ENCODE peak calls at places on chromosomes 3 and 15, in nine cellular contexts. N is BE2C, A is GM13977, O is fibroblast of pulmonary artery, G is kidney, D is transverse colon, B is A549, E is adrenal gland, U is PC-9. P is an unnamed sample.

GRCh38 chr3:15801298-15801697 is 3.5 kb upstream of the ANKRD28 start:
- DNase-seq in U (no peak), B (no peak), O (no peak), D (no peak), G (no peak), N (no peak), E (no peak), A (no peak), P (no peak)

GRCh38 chr3:149736180-149737100 is 15.8 kb downstream of the COMMD2 start:
- DNase-seq in U (peak; percentile 90), G (no peak), B (peak; percentile 25), O (peak; percentile 61), E (no peak), D (no peak), N (no peak), A (no peak), P (no peak)

GRCh38 chr3:194078046-194078445 is 57.9 kb upstream of the HES1 start:
- DNase-seq in A (no peak), B (no peak), E (no peak), D (no peak), U (no peak), N (no peak), G (no peak), O (no peak), P (no peak)

GRCh38 chr3:113158210-113158609 is 53.1 kb upstream of the BOC start:
- DNase-seq in A (no peak), D (no peak), B (peak; percentile 6), U (no peak), O (no peak), E (no peak), G (no peak), N (no peak), P (no peak)

GRCh38 chr3:136925425-136926190 is 32.2 kb upstream of the IL20RB start:
- DNase-seq in E (no peak), B (no peak), N (no peak), U (no peak), G (no peak), A (no peak), D (no peak), O (no peak), P (no peak)

GRCh38 chr15:85583404-85584390 is 203.3 kb downstream of the AKAP13 start:
- DNase-seq in G (no peak), O (no peak), A (peak; percentile 48), U (peak; percentile 89), E (peak; percentile 42), N (peak; percentile 28), B (peak; percentile 56), D (peak; percentile 65), P (peak; percentile 55)

GRCh38 chr3:161171639-161172552 is 49.2 kb upstream of the NMD3 start:
- DNase-seq in U (no peak), B (peak; percentile 1), D (no peak), E (no peak), O (peak; percentile 39), A (no peak), G (no peak), N (no peak), P (no peak)

GRCh38 chr3:106809633-106810460 is 567.4 kb upstream of the CCDC54 start:
- DNase-seq in N (peak; percentile 32), O (peak; percentile 52), U (no peak), E (no peak), G (no peak), D (no peak), A (no peak), B (no peak), P (no peak)

GRCh38 chr3:71652786-71653419 is 69.4 kb upstream of the FOXP1 start:
- DNase-seq in U (no peak), A (peak; percentile 45), O (peak; percentile 75), D (peak; percentile 37), G (no peak), B (peak; percentile 38), N (peak; percentile 49), E (no peak), P (no peak)

GRCh38 chr15:40584191-40584590 is 9.9 kb upstream of the KNL1 start:
- DNase-seq in E (no peak), B (no peak), D (no peak), G (no peak), O (no peak), N (no peak), U (no peak), A (no peak), P (no peak)

GRCh38 chr3:16618721-16619120 is 13.5 kb upstream of the DAZL start:
- DNase-seq in N (no peak), U (no peak), A (no peak), G (no peak), O (peak; percentile 66), B (no peak), E (no peak), D (no peak), P (no peak)

GRCh38 chr3:126456211-126456610 is 19.5 kb downstream of the ZXDC start:
- DNase-seq in O (no peak), B (no peak), A (no peak), N (peak; percentile 2), G (peak; percentile 21), D (no peak), E (peak; percentile 13), U (no peak), P (no peak)

GRCh38 chr3:116059421-116060096 is 385.7 kb downstream of the LSAMP start:
- DNase-seq in B (peak; percentile 60), A (no peak), D (no peak), U (peak; percentile 77), G (peak; percentile 61), N (peak; percentile 66), E (peak; percentile 37), O (peak; percentile 54), P (no peak)

GRCh38 chr15:36108539-36108938 is 470.9 kb upstream of the CDIN1 start:
- DNase-seq in A (no peak), D (no peak), U (no peak), B (no peak), E (no peak), O (no peak), G (no peak), N (no peak), P (no peak)

GRCh38 chr3:196688349-196688748 is 23.7 kb downstream of the CEP19 start:
- DNase-seq in O (peak; percentile 99), U (peak; percentile 44), E (peak; percentile 38), B (no peak), G (no peak), A (no peak), D (peak; percentile 15), N (peak; percentile 29), P (no peak)

DNA sequence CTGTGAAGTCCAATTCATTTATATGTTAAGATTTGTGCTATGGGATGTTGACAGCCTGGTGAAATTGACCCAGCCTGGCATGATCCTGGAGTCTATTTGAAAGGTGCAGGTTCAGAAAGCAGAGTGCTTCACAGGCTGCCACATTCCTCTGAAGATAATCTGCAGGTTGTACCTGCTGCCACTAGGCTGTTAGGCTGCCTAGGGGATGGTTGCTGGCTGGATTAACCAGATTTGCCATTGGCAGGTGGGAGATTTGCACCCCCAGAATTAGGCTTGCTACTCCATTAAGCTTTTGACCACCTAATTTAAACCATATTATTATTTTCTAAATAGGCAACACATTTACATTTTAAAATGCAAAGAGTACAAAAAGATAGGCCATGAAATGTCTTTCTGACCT is 85.8 kb upstream of the RASGRP1 start:
- DNase-seq in U (no peak), N (no peak), A (no peak), E (no peak), O (no peak), B (no peak), D (no peak), G (no peak), P (no peak)
- TF ChIP-seq CTCF in U (no peak), N (no peak), A (no peak), E (no peak), O (no peak), B (no peak), D (no peak), G (no peak), P (no peak)

DNA sequence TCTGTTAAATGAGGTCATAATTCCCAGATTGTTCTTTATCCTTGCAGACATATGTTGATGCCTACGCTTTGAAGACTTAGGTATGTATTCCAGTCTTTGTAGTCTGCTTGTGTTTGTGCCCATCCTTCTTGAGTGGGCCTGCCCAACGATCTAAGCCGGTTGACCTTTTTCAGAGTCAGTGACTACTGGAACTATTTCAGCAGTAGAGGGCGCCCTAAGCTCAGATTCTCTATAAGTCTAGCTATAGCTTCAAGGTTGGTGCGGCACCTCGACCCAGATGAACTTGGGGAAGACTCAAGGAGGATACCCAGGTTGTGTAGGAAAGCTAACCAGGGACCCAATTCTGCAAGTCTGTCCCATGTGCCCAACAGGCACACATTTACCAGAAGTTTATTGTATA is 228.8 kb upstream of the PPP2R3A start:
- DNase-seq in E (no peak), G (no peak), A (no peak), B (peak; percentile 20), O (no peak), N (peak; percentile 47), U (no peak), D (peak; percentile 38), P (no peak)
- TF ChIP-seq CTCF in E (no peak), G (no peak), A (peak; percentile 7), B (no peak), O (no peak), N (peak; percentile 53), U (peak; percentile 62), D (peak; percentile 49), P (no peak)

GRCh38 chr3:101134331-101134730 is 141.1 kb upstream of the ABI3BP start:
- DNase-seq in D (no peak), N (no peak), B (no peak), A (no peak), O (no peak), G (no peak), U (no peak), E (no peak), P (no peak)
- TF ChIP-seq CTCF in D (no peak), N (no peak), B (no peak), A (no peak), O (no peak), G (no peak), U (no peak), E (no peak), P (no peak)

GRCh38 chr3:39190281-39191025 is 1.9 kb downstream of the XIRP1 start:
- DNase-seq in B (no peak), A (no peak), U (no peak), N (no peak), D (no peak), O (no peak), G (no peak), E (no peak), P (no peak)

GRCh38 chr3:39189648-39190269 is 2.6 kb downstream of the XIRP1 start:
- DNase-seq in G (no peak), U (peak; percentile 47), E (peak; percentile 82), O (peak; percentile 79), N (peak; percentile 50), B (peak; percentile 76), A (peak; percentile 86), D (peak; percentile 74), P (peak; percentile 61)

GRCh38 chr3:39191773-39192172 is 622 bp downstream of the XIRP1 start:
- DNase-seq in O (no peak), E (no peak), D (no peak), N (no peak), A (no peak), B (no peak), G (no peak), U (no peak), P (no peak)

GRCh38 chr3:39192490-39193092 is at the start of gene XIRP1:
- DNase-seq in G (no peak), B (no peak), N (no peak), D (no peak), E (no peak), A (peak; percentile 57), U (no peak), O (no peak), P (no peak)

DNA sequence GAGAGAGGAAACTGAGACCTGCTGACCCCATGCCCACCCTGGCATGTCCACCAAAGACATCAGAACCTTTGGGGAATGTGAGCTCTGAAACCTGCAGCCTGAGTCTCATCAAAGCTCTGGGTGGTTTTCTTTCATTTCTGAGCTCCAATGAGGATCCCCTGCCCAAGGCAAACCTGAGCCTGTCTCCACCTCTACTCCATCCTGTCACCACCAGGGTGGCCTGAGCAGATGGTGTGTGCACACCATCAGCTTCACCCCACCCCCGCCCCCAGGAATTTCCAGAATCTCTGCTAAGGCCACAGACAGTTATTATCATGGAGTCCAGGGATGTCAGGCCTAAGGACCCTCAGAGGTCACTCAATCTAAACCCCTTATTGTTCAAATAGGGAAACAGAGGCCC is 1.3 kb downstream of the XIRP1 start:
- DNase-seq in E (no peak), N (no peak), O (no peak), A (peak; percentile 34), G (no peak), B (no peak), D (no peak), U (no peak), P (no peak)
- TF ChIP-seq CTCF in E (no peak), N (no peak), O (no peak), A (no peak), G (no peak), B (no peak), D (no peak), U (no peak), P (no peak)

P was measured in natural killer cell.